ENCODE peak calls at places on chromosomes 12 and 14, in nine cellular contexts. C, D, K, Q, L, N, W, P and A are unnamed samples.

GRCh38 chr12:2580821-2581220 is 213.9 kb upstream of the FKBP4 start:
- DNase-seq in C (peak), P (peak), N (peak), D (peak), Q (no peak), K (no peak), W (no peak), L (no peak), A (no peak)

GRCh38 chr12:77943466-77943865 is 112.8 kb downstream of the NAV3 start:
- DNase-seq in C (peak), N (peak), D (peak), L (no peak), K (no peak), P (peak), W (peak), Q (no peak), A (no peak)

GRCh38 chr14:87883750-87884149 is 109.2 kb downstream of the GALC start:
- DNase-seq in W (no peak), N (no peak), Q (no peak), D (no peak), P (no peak), C (no peak), K (no peak), L (no peak), A (no peak)

GRCh38 chr12:117192057-117192456 is 1.8 kb upstream of the FBXO21 start:
- DNase-seq in P (peak), W (no peak), K (no peak), N (no peak), L (no peak), D (no peak), Q (no peak), C (no peak), A (no peak)

GRCh38 chr12:52156757-52157565 is 34.9 kb downstream of the KRT80 start:
- DNase-seq in N (peak), Q (peak), C (peak), L (peak), W (peak), P (peak), D (peak), K (peak), A (peak)

GRCh38 chr12:53334822-53335221 is 1.3 kb downstream of the SP7 start:
- DNase-seq in L (no peak), N (no peak), W (no peak), Q (no peak), D (no peak), C (no peak), P (no peak), K (no peak), A (no peak)

GRCh38 chr14:51462182-51462581 is 189.5 kb upstream of the FRMD6 start:
- DNase-seq in N (no peak), P (no peak), D (no peak), C (no peak), W (no peak), Q (no peak), K (no peak), L (no peak), A (no peak)

GRCh38 chr12:110317921-110318320 is 36.9 kb downstream of the ATP2A2 start:
- DNase-seq in K (no peak), P (peak), N (no peak), Q (no peak), L (no peak), W (no peak), C (no peak), D (peak), A (no peak)

GRCh38 chr12:131112690-131113290 is 159.1 kb downstream of the ADGRD1 start:
- DNase-seq in C (no peak), L (no peak), K (no peak), W (no peak), Q (peak), N (no peak), D (no peak), P (no peak), A (no peak)

GRCh38 chr14:52693532-52693931 is 1.8 kb downstream of the ERO1A start:
- DNase-seq in Q (no peak), P (no peak), W (no peak), N (no peak), D (no peak), C (no peak), K (no peak), L (no peak), A (no peak)

GRCh38 chr12:26831959-26832816 is 806 bp downstream of the ITPR2 start:
- DNase-seq in N (peak), P (peak), Q (peak), W (peak), L (peak), K (peak), D (peak), C (peak), A (peak)

GRCh38 chr12:47277972-47278448 is 198.3 kb upstream of the AMIGO2 start:
- DNase-seq in Q (no peak), C (peak), W (peak), L (no peak), N (peak), D (peak), P (peak), K (no peak), A (no peak)

GRCh38 chr12:111557271-111558106 is 41.6 kb downstream of the ATXN2 start:
- DNase-seq in K (no peak), N (peak), L (no peak), D (peak), W (peak), Q (no peak), P (peak), C (no peak), A (no peak)

GRCh38 chr14:68255697-68256178 is 436.2 kb downstream of the RAD51B start:
- DNase-seq in L (no peak), W (no peak), K (no peak), N (peak), P (peak), D (peak), Q (no peak), C (peak), A (no peak)

GRCh38 chr12:91098942-91099341 is 12.4 kb downstream of the LUM start:
- DNase-seq in N (peak), P (peak), C (peak), D (peak), L (no peak), W (peak), Q (no peak), K (no peak), A (no peak)

GRCh38 chr12:34599530-34600513 is 577.5 kb downstream of the ALG10 start:
- DNase-seq in W (no peak), C (no peak), N (no peak), P (no peak), D (no peak), K (peak), L (no peak), Q (peak), A (no peak)

GRCh38 chr14:91897121-91897701 is 29.9 kb upstream of the TC2N start:
- DNase-seq in C (peak), P (peak), K (no peak), Q (peak), D (peak), N (no peak), L (peak), W (peak), A (peak)

GRCh38 chr14:77290705-77291104 is 19.7 kb upstream of the NGB start:
- DNase-seq in W (no peak), Q (no peak), L (no peak), D (no peak), C (no peak), P (peak), K (no peak), N (peak), A (no peak)

GRCh38 chr14:80946187-80946586 is 4.6 kb upstream of the CEP128 start:
- DNase-seq in P (no peak), Q (no peak), C (no peak), D (no peak), K (no peak), W (no peak), L (no peak), N (peak), A (no peak)

GRCh38 chr14:73785834-73786631 is 65.6 kb upstream of the PTGR2 start:
- DNase-seq in W (peak), L (no peak), D (peak), P (peak), C (peak), Q (peak), K (peak), N (peak), A (no peak)

GRCh38 chr12:123602651-123603195 is 824 bp downstream of the DDX55 start:
- DNase-seq in K (no peak), C (no peak), Q (no peak), D (peak), N (peak), L (no peak), W (no peak), P (peak), A (no peak)

GRCh38 chr12:14554281-14555008 is 13.2 kb downstream of the PLBD1 start:
- DNase-seq in D (no peak), P (no peak), K (no peak), W (no peak), L (peak), N (no peak), C (peak), Q (peak), A (no peak)

GRCh38 chr14:99377951-99378350 is 102.7 kb downstream of the SETD3 start:
- DNase-seq in K (no peak), L (no peak), W (no peak), D (no peak), Q (no peak), N (no peak), P (no peak), C (no peak), A (no peak)

GRCh38 chr12:40733871-40734270 is 41.6 kb downstream of the CNTN1 start:
- DNase-seq in D (no peak), Q (no peak), W (no peak), P (no peak), L (no peak), C (no peak), K (no peak), N (no peak), A (no peak)

GRCh38 chr12:50230217-50230616 is 53.1 kb downstream of the LIMA1 start:
- DNase-seq in W (no peak), L (no peak), K (no peak), Q (no peak), D (no peak), N (no peak), P (no peak), C (no peak), A (no peak)

GRCh38 chr12:79223761-79224160 is 359.2 kb downstream of the SYT1 start:
- DNase-seq in K (no peak), N (no peak), P (no peak), L (no peak), W (no peak), Q (no peak), C (no peak), D (no peak), A (no peak)

GRCh38 chr12:56021882-56022497 is 1.1 kb downstream of the IKZF4 start:
- DNase-seq in D (no peak), K (no peak), C (no peak), P (no peak), Q (no peak), N (no peak), L (no peak), W (no peak), A (no peak)

GRCh38 chr14:69045857-69046351 is 66.8 kb upstream of the ACTN1 start:
- DNase-seq in N (no peak), Q (no peak), W (no peak), K (no peak), C (no peak), D (peak), P (peak), L (no peak), A (no peak)

GRCh38 chr12:116389326-116389725 is 111.8 kb upstream of the MED13L start:
- DNase-seq in W (no peak), L (no peak), D (no peak), K (no peak), C (no peak), P (no peak), N (no peak), Q (no peak), A (no peak)

GRCh38 chr14:101108579-101109346 is 205.2 kb upstream of the RTL1 start:
- DNase-seq in P (no peak), W (no peak), C (no peak), Q (no peak), L (no peak), N (no peak), D (no peak), K (no peak), A (no peak)

GRCh38 chr14:94029671-94030203 is 3.6 kb downstream of the OTUB2 start:
- DNase-seq in N (no peak), C (no peak), P (no peak), L (no peak), D (no peak), K (no peak), W (no peak), Q (no peak), A (no peak)

GRCh38 chr12:127230843-127231260 is 1036.1 kb upstream of the TMEM132C start:
- DNase-seq in Q (no peak), C (peak), D (peak), N (peak), L (no peak), P (peak), K (no peak), W (peak), A (no peak)